ENCODE peak calls at places on chromosomes 13 and 19, in five cellular contexts. One of them, this sample, is unnamed.

GRCh38 chr19:2283835-2284507 is 2.0 kb upstream of the PEAK3 start:
- DNase-seq in choroid plexus epithelial cell: no peak
- DNase-seq in retinal pigment epithelial cell: no peak
- DNase-seq in BJ: no peak
- DNase-seq in foreskin fibroblast: no peak
- DNase-seq in this sample: no peak

GRCh38 chr19:8302734-8303133 is 5.4 kb downstream of the CD320 start:
- DNase-seq in choroid plexus epithelial cell: no peak
- DNase-seq in retinal pigment epithelial cell: no peak
- DNase-seq in BJ: no peak
- DNase-seq in foreskin fibroblast: no peak
- DNase-seq in this sample: no peak

GRCh38 chr19:409006-409514 is at the start of gene C2CD4C:
- DNase-seq in choroid plexus epithelial cell: no peak
- DNase-seq in retinal pigment epithelial cell: no peak
- DNase-seq in BJ: no peak
- DNase-seq in foreskin fibroblast: peak; percentile 53
- DNase-seq in this sample: no peak

GRCh38 chr13:32116210-32116609 is 84.6 kb downstream of the FRY start:
- DNase-seq in choroid plexus epithelial cell: peak; percentile 32
- DNase-seq in retinal pigment epithelial cell: no peak
- DNase-seq in BJ: no peak
- DNase-seq in foreskin fibroblast: no peak
- DNase-seq in this sample: no peak

GRCh38 chr13:42364613-42365000 is 92.7 kb downstream of the AKAP11 start:
- DNase-seq in choroid plexus epithelial cell: peak; percentile 63
- DNase-seq in retinal pigment epithelial cell: no peak
- DNase-seq in BJ: no peak
- DNase-seq in foreskin fibroblast: peak; percentile 15
- DNase-seq in this sample: no peak

GRCh38 chr13:39910833-39911232 is 255.4 kb downstream of the COG6 start:
- DNase-seq in choroid plexus epithelial cell: peak; percentile 32
- DNase-seq in retinal pigment epithelial cell: no peak
- DNase-seq in BJ: no peak
- DNase-seq in foreskin fibroblast: no peak
- DNase-seq in this sample: no peak

GRCh38 chr13:27923794-27924528 is 4.2 kb downstream of the PDX1 start:
- DNase-seq in choroid plexus epithelial cell: no peak
- DNase-seq in retinal pigment epithelial cell: no peak
- DNase-seq in BJ: no peak
- DNase-seq in foreskin fibroblast: no peak
- DNase-seq in this sample: no peak

GRCh38 chr19:35351441-35352176 is 3.9 kb downstream of the FFAR1 start:
- DNase-seq in choroid plexus epithelial cell: no peak
- DNase-seq in retinal pigment epithelial cell: no peak
- DNase-seq in BJ: no peak
- DNase-seq in foreskin fibroblast: no peak
- DNase-seq in this sample: no peak

GRCh38 chr19:628168-628567 is 5.2 kb downstream of the POLRMT start:
- DNase-seq in choroid plexus epithelial cell: no peak
- DNase-seq in retinal pigment epithelial cell: no peak
- DNase-seq in BJ: no peak
- DNase-seq in foreskin fibroblast: no peak
- DNase-seq in this sample: no peak

GRCh38 chr19:32537626-32538025 is 43.4 kb upstream of the PDCD5 start:
- DNase-seq in choroid plexus epithelial cell: no peak
- DNase-seq in retinal pigment epithelial cell: no peak
- DNase-seq in BJ: no peak
- DNase-seq in foreskin fibroblast: no peak
- DNase-seq in this sample: no peak

GRCh38 chr19:41325947-41326706 is 16.2 kb downstream of the CCDC97 start:
- DNase-seq in choroid plexus epithelial cell: peak; percentile 84
- DNase-seq in retinal pigment epithelial cell: no peak
- DNase-seq in BJ: peak; percentile 38
- DNase-seq in foreskin fibroblast: peak; percentile 80
- DNase-seq in this sample: no peak

GRCh38 chr13:31431722-31432137 is 232.0 kb downstream of the B3GLCT start:
- DNase-seq in choroid plexus epithelial cell: peak; percentile 65
- DNase-seq in retinal pigment epithelial cell: peak; percentile 1
- DNase-seq in BJ: no peak
- DNase-seq in foreskin fibroblast: peak; percentile 76
- DNase-seq in this sample: no peak

GRCh38 chr13:34967851-34968562 is 25.9 kb downstream of the NBEA start:
- DNase-seq in choroid plexus epithelial cell: peak; percentile 24
- DNase-seq in retinal pigment epithelial cell: peak; percentile 56
- DNase-seq in BJ: no peak
- DNase-seq in foreskin fibroblast: peak; percentile 2
- DNase-seq in this sample: no peak

GRCh38 chr13:42649761-42650289 is 75.9 kb downstream of the TNFSF11 start:
- DNase-seq in choroid plexus epithelial cell: peak; percentile 29
- DNase-seq in retinal pigment epithelial cell: no peak
- DNase-seq in BJ: no peak
- DNase-seq in foreskin fibroblast: no peak
- DNase-seq in this sample: no peak

GRCh38 chr13:94712812-94713555 is 639 bp upstream of the SOX21 start:
- DNase-seq in choroid plexus epithelial cell: peak; percentile 72
- DNase-seq in retinal pigment epithelial cell: peak; percentile 35
- DNase-seq in BJ: peak; percentile 4
- DNase-seq in foreskin fibroblast: peak; percentile 82
- DNase-seq in this sample: no peak

GRCh38 chr19:29798783-29799182 is 13.0 kb upstream of the CCNE1 start:
- DNase-seq in choroid plexus epithelial cell: peak; percentile 48
- DNase-seq in retinal pigment epithelial cell: no peak
- DNase-seq in BJ: no peak
- DNase-seq in foreskin fibroblast: peak; percentile 32
- DNase-seq in this sample: no peak

GRCh38 chr19:50669319-50670101 is 20.3 kb downstream of the C19orf81 start:
- DNase-seq in choroid plexus epithelial cell: peak; percentile 34
- DNase-seq in retinal pigment epithelial cell: no peak
- DNase-seq in BJ: no peak
- DNase-seq in foreskin fibroblast: peak; percentile 57
- DNase-seq in this sample: no peak

GRCh38 chr13:27022571-27023311 is 148.9 kb downstream of the USP12 start:
- DNase-seq in choroid plexus epithelial cell: peak; percentile 71
- DNase-seq in retinal pigment epithelial cell: no peak
- DNase-seq in BJ: no peak
- DNase-seq in foreskin fibroblast: peak; percentile 60
- DNase-seq in this sample: no peak

GRCh38 chr13:60137911-60138570 is 25.7 kb downstream of the DIAPH3 start:
- DNase-seq in choroid plexus epithelial cell: no peak
- DNase-seq in retinal pigment epithelial cell: no peak
- DNase-seq in BJ: no peak
- DNase-seq in foreskin fibroblast: no peak
- DNase-seq in this sample: no peak

GRCh38 chr13:99140831-99141230 is 59.8 kb upstream of the UBAC2 start:
- DNase-seq in choroid plexus epithelial cell: no peak
- DNase-seq in retinal pigment epithelial cell: no peak
- DNase-seq in BJ: no peak
- DNase-seq in foreskin fibroblast: no peak
- DNase-seq in this sample: no peak

GRCh38 chr19:3276341-3276799 is 51.9 kb downstream of the CELF5 start:
- DNase-seq in choroid plexus epithelial cell: peak; percentile 4
- DNase-seq in retinal pigment epithelial cell: no peak
- DNase-seq in BJ: no peak
- DNase-seq in foreskin fibroblast: no peak
- DNase-seq in this sample: no peak

GRCh38 chr19:57903298-57904174 is 12.9 kb downstream of the ZNF417 start:
- DNase-seq in choroid plexus epithelial cell: peak; percentile 67
- DNase-seq in retinal pigment epithelial cell: no peak
- DNase-seq in BJ: no peak
- DNase-seq in foreskin fibroblast: peak; percentile 67
- DNase-seq in this sample: no peak

GRCh38 chr13:109323338-109323737 is 463.0 kb downstream of the IRS2 start:
- DNase-seq in choroid plexus epithelial cell: no peak
- DNase-seq in retinal pigment epithelial cell: peak; percentile 17
- DNase-seq in BJ: no peak
- DNase-seq in foreskin fibroblast: no peak
- DNase-seq in this sample: no peak

GRCh38 chr19:34109596-34109995 is 62.7 kb upstream of the LSM14A start:
- DNase-seq in choroid plexus epithelial cell: no peak
- DNase-seq in retinal pigment epithelial cell: no peak
- DNase-seq in BJ: no peak
- DNase-seq in foreskin fibroblast: no peak
- DNase-seq in this sample: no peak

GRCh38 chr19:13089139-13089856 is 13.4 kb downstream of the LYL1 start:
- DNase-seq in choroid plexus epithelial cell: no peak
- DNase-seq in retinal pigment epithelial cell: no peak
- DNase-seq in BJ: no peak
- DNase-seq in foreskin fibroblast: no peak
- DNase-seq in this sample: no peak

GRCh38 chr13:98496966-98497365 is 79.9 kb downstream of the STK24 start:
- DNase-seq in choroid plexus epithelial cell: no peak
- DNase-seq in retinal pigment epithelial cell: no peak
- DNase-seq in BJ: no peak
- DNase-seq in foreskin fibroblast: no peak
- DNase-seq in this sample: no peak

GRCh38 chr13:71619096-71619495 is 247.9 kb downstream of the DACH1 start:
- DNase-seq in choroid plexus epithelial cell: no peak
- DNase-seq in retinal pigment epithelial cell: peak; percentile 81
- DNase-seq in BJ: no peak
- DNase-seq in foreskin fibroblast: no peak
- DNase-seq in this sample: no peak

GRCh38 chr19:57888494-57889231 is at the start of gene ZNF814:
- DNase-seq in choroid plexus epithelial cell: peak; percentile 89
- DNase-seq in retinal pigment epithelial cell: peak; percentile 59
- DNase-seq in BJ: peak; percentile 40
- DNase-seq in foreskin fibroblast: peak; percentile 91
- DNase-seq in this sample: peak; percentile 85

GRCh38 chr13:42063105-42063504 is 14.7 kb downstream of the DGKH start:
- DNase-seq in choroid plexus epithelial cell: no peak
- DNase-seq in retinal pigment epithelial cell: no peak
- DNase-seq in BJ: no peak
- DNase-seq in foreskin fibroblast: no peak
- DNase-seq in this sample: no peak

GRCh38 chr13:20717581-20718542 is 14.4 kb downstream of the IL17D start:
- DNase-seq in choroid plexus epithelial cell: no peak
- DNase-seq in retinal pigment epithelial cell: no peak
- DNase-seq in BJ: no peak
- DNase-seq in foreskin fibroblast: no peak
- DNase-seq in this sample: no peak
- H3K4me3 ChIP-seq in choroid plexus epithelial cell: no peak overlapping the region
- H3K4me3 ChIP-seq in retinal pigment epithelial cell: no peak overlapping the region
- H3K4me3 ChIP-seq in BJ: no peak overlapping the region
- H3K4me3 ChIP-seq in foreskin fibroblast: no peak overlapping the region
- H3K4me3 ChIP-seq in this sample: no peak overlapping the region

GRCh38 chr13:112057736-112058518 is 9.0 kb upstream of the SOX1 start:
- DNase-seq in choroid plexus epithelial cell: no peak
- DNase-seq in retinal pigment epithelial cell: no peak
- DNase-seq in BJ: no peak
- DNase-seq in foreskin fibroblast: no peak
- DNase-seq in this sample: no peak
- TF ChIP-seq CTCF in choroid plexus epithelial cell: no peak
- TF ChIP-seq CTCF in retinal pigment epithelial cell: no peak
- TF ChIP-seq CTCF in BJ: no peak
- TF ChIP-seq CTCF in foreskin fibroblast: no peak
- TF ChIP-seq CTCF in this sample: no peak

DNA sequence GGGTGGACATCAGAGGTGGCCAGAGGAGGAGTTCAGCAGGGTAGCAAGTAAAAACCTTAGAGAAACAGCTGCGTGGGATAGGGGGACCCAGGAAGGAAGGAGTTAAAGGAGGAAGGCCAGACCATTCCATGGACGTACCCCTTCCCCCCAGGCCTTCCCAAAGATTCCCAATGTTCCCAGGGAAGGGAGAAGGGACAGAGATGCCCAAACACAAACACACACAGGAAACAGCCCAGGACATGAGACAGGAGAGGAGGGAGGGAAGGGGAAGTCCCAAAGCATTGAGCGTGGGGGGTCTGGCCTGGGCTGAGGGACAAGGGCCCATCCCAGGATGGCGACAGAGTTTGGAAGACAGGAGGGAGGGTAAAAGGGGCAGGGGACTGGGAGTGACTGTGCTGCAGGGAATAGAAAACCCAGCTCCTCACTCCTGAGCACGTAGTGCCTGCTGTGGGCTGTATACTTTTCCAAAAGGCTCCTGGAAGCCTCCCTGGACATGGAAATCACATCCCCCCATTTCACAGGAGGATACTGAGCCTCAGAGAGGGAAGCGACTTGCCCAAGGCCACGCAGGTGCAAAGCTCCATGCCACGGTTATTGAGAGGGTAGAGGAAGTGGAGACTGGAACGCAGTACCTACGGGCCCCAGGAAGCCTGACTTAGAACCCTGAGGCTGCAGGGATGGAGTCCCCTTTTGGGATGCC is 1.1 kb downstream of the SYDE1 start:
- DNase-seq in choroid plexus epithelial cell: peak; percentile 4
- DNase-seq in retinal pigment epithelial cell: no peak
- DNase-seq in BJ: no peak
- DNase-seq in foreskin fibroblast: peak; percentile 45
- DNase-seq in this sample: no peak
- H3K4me3 ChIP-seq in choroid plexus epithelial cell: peak overlapping the region; percentile 82
- H3K4me3 ChIP-seq in retinal pigment epithelial cell: peak overlapping the region; percentile 80
- H3K4me3 ChIP-seq in BJ: peak overlapping the region; percentile 96
- H3K4me3 ChIP-seq in foreskin fibroblast: peak overlapping the region; percentile 79
- H3K4me3 ChIP-seq in this sample: peak overlapping the region; percentile 70

GRCh38 chr19:46371371-46371901 is 24.5 kb downstream of the PPP5C start:
- DNase-seq in choroid plexus epithelial cell: peak; percentile 23
- DNase-seq in retinal pigment epithelial cell: no peak
- DNase-seq in BJ: no peak
- DNase-seq in foreskin fibroblast: peak; percentile 46
- DNase-seq in this sample: no peak
- TF ChIP-seq CTCF in choroid plexus epithelial cell: peak; percentile 5
- TF ChIP-seq CTCF in retinal pigment epithelial cell: no peak
- TF ChIP-seq CTCF in BJ: no peak
- TF ChIP-seq CTCF in foreskin fibroblast: no peak
- TF ChIP-seq CTCF in this sample: peak; percentile 2

GRCh38 chr13:96994030-96994848 is at the start of gene OXGR1:
- DNase-seq in choroid plexus epithelial cell: no peak
- DNase-seq in retinal pigment epithelial cell: no peak
- DNase-seq in BJ: no peak
- DNase-seq in foreskin fibroblast: peak; percentile 27
- DNase-seq in this sample: no peak
- H3K4me3 ChIP-seq in choroid plexus epithelial cell: peak within 1 kb of the TSS; percentile 38
- H3K4me3 ChIP-seq in retinal pigment epithelial cell: peak within 1 kb of the TSS; percentile 51
- H3K4me3 ChIP-seq in BJ: peak within 1 kb of the TSS; percentile 23
- H3K4me3 ChIP-seq in foreskin fibroblast: peak within 1 kb of the TSS; percentile 47
- H3K4me3 ChIP-seq in this sample: peak within 1 kb of the TSS; percentile 13